ENCODE peak calls at places on chromosome 18, in nine cellular contexts. J is GM23338, X is neuronal stem cell, D is endothelial cell of umbilical vein, Q is H9, L is IMR-90, P is mammary epithelial cell, W is mesenchymal stem cell, I is PC-3. Z is an unnamed sample.

GRCh38 chr18:499351-500229 is 911 bp downstream of the COLEC12 start:
- DNase-seq in J (peak; percentile 47), X (no peak), D (peak; percentile 57), Q (no peak), L (peak; percentile 85), P (peak; percentile 27), W (peak; percentile 75), I (peak; percentile 52), Z (peak; percentile 93)

GRCh38 chr18:33556846-33557245 is 21.2 kb upstream of the ASXL3 start:
- DNase-seq in J (no peak), X (no peak), D (no peak), Q (no peak), L (no peak), P (peak; percentile 65), W (no peak), I (no peak), Z (no peak)

GRCh38 chr18:6557470-6558245 is 142.9 kb upstream of the L3MBTL4 start:
- DNase-seq in J (peak; percentile 12), X (no peak), D (no peak), Q (peak; percentile 75), L (no peak), P (no peak), W (no peak), I (no peak), Z (no peak)

GRCh38 chr18:46574740-46575108 is 82.3 kb downstream of the LOXHD1 start:
- DNase-seq in J (no peak), X (no peak), D (no peak), Q (no peak), L (no peak), P (no peak), W (no peak), I (no peak), Z (no peak)

GRCh38 chr18:79772108-79772864 is 25.5 kb upstream of the KCNG2 start:
- DNase-seq in J (no peak), X (no peak), D (no peak), Q (no peak), L (no peak), P (no peak), W (no peak), I (no peak), Z (no peak)

GRCh38 chr18:74456409-74457042 is 582 bp downstream of the DIPK1C start:
- DNase-seq in J (peak; percentile 54), X (no peak), D (no peak), Q (no peak), L (no peak), P (peak; percentile 25), W (no peak), I (no peak), Z (no peak)

GRCh38 chr18:61464551-61465102 is 131.4 kb downstream of the CDH20 start:
- DNase-seq in J (no peak), X (no peak), D (no peak), Q (no peak), L (no peak), P (no peak), W (no peak), I (no peak), Z (peak; percentile 42)

GRCh38 chr18:75321431-75321830 is 106.1 kb downstream of the SMIM21 start:
- DNase-seq in J (no peak), X (no peak), D (no peak), Q (no peak), L (no peak), P (no peak), W (no peak), I (no peak), Z (no peak)

GRCh38 chr18:31711365-31712035 is 27.1 kb upstream of the B4GALT6 start:
- DNase-seq in J (no peak), X (no peak), D (no peak), Q (no peak), L (no peak), P (no peak), W (no peak), I (no peak), Z (no peak)

GRCh38 chr18:58572181-58572580 is 56.7 kb downstream of the ALPK2 start:
- DNase-seq in J (no peak), X (no peak), D (no peak), Q (no peak), L (peak; percentile 100), P (peak; percentile 89), W (peak; percentile 93), I (peak; percentile 99), Z (peak; percentile 98)

GRCh38 chr18:44934894-44935293 is 254.2 kb downstream of the SETBP1 start:
- DNase-seq in J (no peak), X (no peak), D (no peak), Q (no peak), L (no peak), P (no peak), W (no peak), I (no peak), Z (no peak)

GRCh38 chr18:79952457-79952995 is 1.1 kb upstream of the SLC66A2 start:
- DNase-seq in J (no peak), X (no peak), D (no peak), Q (no peak), L (no peak), P (no peak), W (no peak), I (no peak), Z (no peak)

GRCh38 chr18:50492061-50492460 is 67.8 kb upstream of the MAPK4 start:
- DNase-seq in J (peak; percentile 20), X (no peak), D (no peak), Q (no peak), L (no peak), P (no peak), W (no peak), I (no peak), Z (no peak)

GRCh38 chr18:78986018-78986481 is 6.4 kb downstream of the SALL3 start:
- DNase-seq in J (peak; percentile 75), X (no peak), D (peak; percentile 8), Q (no peak), L (no peak), P (no peak), W (no peak), I (peak; percentile 25), Z (peak; percentile 66)

GRCh38 chr18:74897971-74898657 is 300.4 kb downstream of the ZNF407 start:
- DNase-seq in J (no peak), X (no peak), D (peak; percentile 21), Q (no peak), L (peak; percentile 85), P (peak; percentile 63), W (peak; percentile 40), I (peak; percentile 76), Z (peak; percentile 33)

GRCh38 chr18:3626927-3627240 is 176.9 kb downstream of the TGIF1 start:
- DNase-seq in J (no peak), X (no peak), D (no peak), Q (no peak), L (no peak), P (no peak), W (no peak), I (peak; percentile 66), Z (no peak)

DNA sequence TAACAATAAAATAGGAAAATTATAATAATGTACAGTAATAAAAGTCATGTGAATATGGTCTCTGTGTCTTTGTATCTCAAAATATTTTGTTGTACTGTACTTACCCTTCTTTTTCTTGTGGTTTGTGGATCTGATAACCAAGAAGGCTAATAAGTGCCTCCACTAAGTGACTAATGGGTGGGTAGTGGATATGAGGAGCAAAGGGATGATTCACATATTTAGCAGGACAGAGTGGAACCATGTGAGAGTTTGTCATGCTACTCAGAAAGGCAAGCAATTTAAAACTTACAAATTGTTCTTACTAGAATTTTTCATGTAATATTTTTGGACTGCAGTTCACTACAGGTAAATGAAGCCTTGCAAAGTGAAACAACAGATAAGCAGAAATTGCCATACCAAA is 1241.2 kb upstream of the CDH2 start:
- DNase-seq in J (no peak), X (no peak), D (no peak), Q (no peak), L (peak; percentile 86), P (peak; percentile 83), W (peak; percentile 79), I (peak; percentile 69), Z (peak; percentile 89)
- H2AFZ ChIP-seq in J (no peak overlapping the region), X (no peak overlapping the region), D (no peak overlapping the region), Q (no peak overlapping the region), L (no peak overlapping the region), P (no peak overlapping the region), W (no peak overlapping the region), I (no peak overlapping the region), Z (no peak overlapping the region)

GRCh38 chr18:38453880-38454279 is 888.3 kb upstream of the CELF4 start:
- DNase-seq in J (no peak), X (no peak), D (no peak), Q (no peak), L (no peak), P (no peak), W (no peak), I (no peak), Z (no peak)
- H2AFZ ChIP-seq in J (no peak overlapping the region), X (no peak overlapping the region), D (no peak overlapping the region), Q (no peak overlapping the region), L (no peak overlapping the region), P (no peak overlapping the region), W (no peak overlapping the region), I (no peak overlapping the region), Z (no peak overlapping the region)

GRCh38 chr18:25561923-25562322 is 210.0 kb upstream of the ZNF521 start:
- DNase-seq in J (peak; percentile 66), X (peak; percentile 11), D (peak; percentile 15), Q (no peak), L (peak; percentile 33), P (peak; percentile 3), W (peak; percentile 28), I (peak; percentile 31), Z (peak; percentile 1)

GRCh38 chr18:25560369-25560768 is 208.4 kb upstream of the ZNF521 start:
- DNase-seq in J (no peak), X (no peak), D (no peak), Q (no peak), L (no peak), P (no peak), W (no peak), I (no peak), Z (no peak)

GRCh38 chr18:25563346-25563745 is 211.4 kb upstream of the ZNF521 start:
- DNase-seq in J (no peak), X (no peak), D (no peak), Q (no peak), L (no peak), P (no peak), W (no peak), I (no peak), Z (no peak)

GRCh38 chr18:25568926-25569325 is 217.0 kb upstream of the ZNF521 start:
- DNase-seq in J (no peak), X (no peak), D (no peak), Q (no peak), L (no peak), P (no peak), W (no peak), I (no peak), Z (no peak)

DNA sequence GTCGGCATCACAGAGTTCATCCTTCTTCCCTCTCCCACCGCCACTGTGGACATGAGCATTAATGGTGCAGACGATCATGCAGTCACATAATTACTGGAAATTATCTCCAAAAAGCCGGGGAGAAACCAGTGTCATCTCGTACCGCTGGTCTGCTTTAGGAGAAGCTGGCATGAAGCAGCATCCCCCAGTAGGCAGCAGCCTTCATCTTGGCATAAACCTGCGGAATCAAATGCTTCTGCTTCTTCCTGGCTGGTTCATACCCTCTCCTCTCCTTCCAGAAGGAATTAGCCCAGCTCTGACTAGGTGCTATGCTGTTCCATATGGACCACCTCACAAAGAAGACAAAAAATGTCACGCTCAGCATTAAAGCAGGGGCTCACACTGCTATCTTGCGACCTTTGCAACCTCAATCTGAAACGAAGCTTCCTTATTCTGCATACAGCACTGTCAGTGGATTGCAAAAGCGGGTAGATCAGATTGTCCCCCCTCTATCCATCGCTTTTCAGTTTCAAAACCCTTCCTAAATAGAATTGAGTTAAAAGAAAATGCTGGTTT is 211.9 kb upstream of the ZNF521 start:
- DNase-seq in J (no peak), X (no peak), D (no peak), Q (no peak), L (no peak), P (no peak), W (no peak), I (no peak), Z (no peak)
- H2AFZ ChIP-seq in J (peak overlapping the region; percentile 10), X (peak overlapping the region; percentile 74), D (no peak overlapping the region), Q (no peak overlapping the region), L (no peak overlapping the region), P (no peak overlapping the region), W (no peak overlapping the region), I (no peak overlapping the region), Z (no peak overlapping the region)

GRCh38 chr18:11175266-11175947 is 26.0 kb upstream of the PIEZO2 start:
- DNase-seq in J (no peak), X (no peak), D (no peak), Q (no peak), L (peak; percentile 85), P (no peak), W (peak; percentile 13), I (no peak), Z (peak; percentile 74)
- H2AFZ ChIP-seq in J (no peak overlapping the region), X (no peak overlapping the region), D (no peak overlapping the region), Q (no peak overlapping the region), L (peak overlapping the region; percentile 75), P (no peak overlapping the region), W (no peak overlapping the region), I (no peak overlapping the region), Z (peak overlapping the region; percentile 38)

Z was measured in astrocyte.